ENCODE peak calls at places on chromosome 20, in eight cellular contexts. One of them, this sample, is unnamed.

GRCh38 chr20:59165389-59165785 is 1.8 kb downstream of the ZNF831 start:
- DNase-seq in fibroblast of mammary gland: no peak
- DNase-seq in NCI-H345: no peak
- DNase-seq in mucosa of gallbladder: no peak
- DNase-seq in Right ventricle myocardium inferior: no peak
- DNase-seq in G401: no peak
- DNase-seq in NCI-H1092 treated with DMSO at 0.1 percent for 48 hours: no peak
- DNase-seq in DMS53: no peak
- DNase-seq in this sample: no peak

GRCh38 chr20:15359056-15359455 is 1021.6 kb upstream of the FLRT3 start:
- DNase-seq in DMS53: peak; percentile 23
- DNase-seq in NCI-H1092 treated with DMSO at 0.1 percent for 48 hours: no peak
- DNase-seq in NCI-H345: no peak
- DNase-seq in mucosa of gallbladder: no peak
- DNase-seq in G401: no peak
- DNase-seq in Right ventricle myocardium inferior: no peak
- DNase-seq in fibroblast of mammary gland: peak; percentile 47
- DNase-seq in this sample: no peak

GRCh38 chr20:9068896-9069663 is at the start of gene PLCB4:
- DNase-seq in G401: peak; percentile 81
- DNase-seq in Right ventricle myocardium inferior: peak; percentile 76
- DNase-seq in DMS53: peak; percentile 89
- DNase-seq in NCI-H345: peak; percentile 94
- DNase-seq in NCI-H1092 treated with DMSO at 0.1 percent for 48 hours: peak; percentile 74
- DNase-seq in mucosa of gallbladder: peak; percentile 24
- DNase-seq in fibroblast of mammary gland: peak; percentile 25
- DNase-seq in this sample: no peak

GRCh38 chr20:36604952-36605308 is 649 bp upstream of the RAB5IF start:
- DNase-seq in NCI-H345: no peak
- DNase-seq in mucosa of gallbladder: peak; percentile 31
- DNase-seq in G401: no peak
- DNase-seq in DMS53: peak; percentile 92
- DNase-seq in Right ventricle myocardium inferior: no peak
- DNase-seq in fibroblast of mammary gland: peak; percentile 19
- DNase-seq in NCI-H1092 treated with DMSO at 0.1 percent for 48 hours: peak; percentile 59
- DNase-seq in this sample: no peak

GRCh38 chr20:64051532-64052325 is 2.3 kb upstream of the SOX18 start:
- DNase-seq in G401: peak; percentile 63
- DNase-seq in mucosa of gallbladder: no peak
- DNase-seq in NCI-H1092 treated with DMSO at 0.1 percent for 48 hours: no peak
- DNase-seq in DMS53: no peak
- DNase-seq in NCI-H345: no peak
- DNase-seq in fibroblast of mammary gland: no peak
- DNase-seq in Right ventricle myocardium inferior: peak; percentile 87
- DNase-seq in this sample: no peak

GRCh38 chr20:17543531-17543961 is 12.4 kb upstream of the BFSP1 start:
- DNase-seq in Right ventricle myocardium inferior: no peak
- DNase-seq in NCI-H1092 treated with DMSO at 0.1 percent for 48 hours: no peak
- DNase-seq in fibroblast of mammary gland: peak; percentile 87
- DNase-seq in NCI-H345: no peak
- DNase-seq in mucosa of gallbladder: no peak
- DNase-seq in G401: no peak
- DNase-seq in DMS53: no peak
- DNase-seq in this sample: peak; percentile 41

GRCh38 chr20:62875419-62876355 is 14.1 kb upstream of the TCFL5 start:
- DNase-seq in fibroblast of mammary gland: peak; percentile 86
- DNase-seq in G401: peak; percentile 85
- DNase-seq in mucosa of gallbladder: peak; percentile 71
- DNase-seq in DMS53: peak; percentile 98
- DNase-seq in Right ventricle myocardium inferior: peak; percentile 88
- DNase-seq in NCI-H1092 treated with DMSO at 0.1 percent for 48 hours: peak; percentile 86
- DNase-seq in NCI-H345: peak; percentile 85
- DNase-seq in this sample: peak; percentile 32

GRCh38 chr20:2042400-2042799 is 48.5 kb upstream of the PDYN start:
- DNase-seq in NCI-H1092 treated with DMSO at 0.1 percent for 48 hours: no peak
- DNase-seq in NCI-H345: no peak
- DNase-seq in DMS53: no peak
- DNase-seq in Right ventricle myocardium inferior: no peak
- DNase-seq in fibroblast of mammary gland: peak; percentile 66
- DNase-seq in G401: no peak
- DNase-seq in mucosa of gallbladder: no peak
- DNase-seq in this sample: no peak

GRCh38 chr20:52469143-52469542 is 277.6 kb upstream of the ZFP64 start:
- DNase-seq in NCI-H345: no peak
- DNase-seq in G401: no peak
- DNase-seq in fibroblast of mammary gland: no peak
- DNase-seq in DMS53: no peak
- DNase-seq in mucosa of gallbladder: no peak
- DNase-seq in Right ventricle myocardium inferior: no peak
- DNase-seq in NCI-H1092 treated with DMSO at 0.1 percent for 48 hours: no peak
- DNase-seq in this sample: no peak

GRCh38 chr20:31822421-31823330 is 3.5 kb downstream of the MYLK2 start:
- DNase-seq in DMS53: peak; percentile 87
- DNase-seq in G401: peak; percentile 80
- DNase-seq in Right ventricle myocardium inferior: peak; percentile 92
- DNase-seq in fibroblast of mammary gland: peak; percentile 48
- DNase-seq in NCI-H1092 treated with DMSO at 0.1 percent for 48 hours: peak; percentile 94
- DNase-seq in mucosa of gallbladder: peak; percentile 69
- DNase-seq in NCI-H345: peak; percentile 79
- DNase-seq in this sample: no peak

GRCh38 chr20:41635158-41635557 is 17.0 kb upstream of the CHD6 start:
- DNase-seq in mucosa of gallbladder: no peak
- DNase-seq in NCI-H1092 treated with DMSO at 0.1 percent for 48 hours: no peak
- DNase-seq in NCI-H345: no peak
- DNase-seq in G401: no peak
- DNase-seq in fibroblast of mammary gland: no peak
- DNase-seq in DMS53: no peak
- DNase-seq in Right ventricle myocardium inferior: no peak
- DNase-seq in this sample: no peak

GRCh38 chr20:61476956-61477355 is 224.9 kb downstream of the CDH4 start:
- DNase-seq in fibroblast of mammary gland: no peak
- DNase-seq in mucosa of gallbladder: no peak
- DNase-seq in DMS53: no peak
- DNase-seq in Right ventricle myocardium inferior: no peak
- DNase-seq in NCI-H1092 treated with DMSO at 0.1 percent for 48 hours: no peak
- DNase-seq in NCI-H345: no peak
- DNase-seq in G401: no peak
- DNase-seq in this sample: no peak

GRCh38 chr20:64119681-64120341 is 12.4 kb upstream of the NPBWR2 start:
- DNase-seq in G401: no peak
- DNase-seq in NCI-H345: no peak
- DNase-seq in DMS53: no peak
- DNase-seq in fibroblast of mammary gland: peak; percentile 3
- DNase-seq in Right ventricle myocardium inferior: no peak
- DNase-seq in NCI-H1092 treated with DMSO at 0.1 percent for 48 hours: no peak
- DNase-seq in mucosa of gallbladder: no peak
- DNase-seq in this sample: no peak

GRCh38 chr20:22339091-22339881 is 245.1 kb downstream of the FOXA2 start:
- DNase-seq in NCI-H345: peak; percentile 88
- DNase-seq in mucosa of gallbladder: peak; percentile 48
- DNase-seq in DMS53: peak; percentile 90
- DNase-seq in Right ventricle myocardium inferior: no peak
- DNase-seq in fibroblast of mammary gland: peak; percentile 78
- DNase-seq in NCI-H1092 treated with DMSO at 0.1 percent for 48 hours: peak; percentile 78
- DNase-seq in G401: peak; percentile 39
- DNase-seq in this sample: no peak

GRCh38 chr20:25009218-25010145 is 16.9 kb upstream of the APMAP start:
- DNase-seq in G401: no peak
- DNase-seq in NCI-H1092 treated with DMSO at 0.1 percent for 48 hours: peak; percentile 24
- DNase-seq in NCI-H345: peak; percentile 82
- DNase-seq in Right ventricle myocardium inferior: no peak
- DNase-seq in DMS53: no peak
- DNase-seq in fibroblast of mammary gland: no peak
- DNase-seq in mucosa of gallbladder: no peak
- DNase-seq in this sample: no peak

GRCh38 chr20:59723607-59724456 is 119.5 kb downstream of the PHACTR3 start:
- DNase-seq in mucosa of gallbladder: no peak
- DNase-seq in NCI-H345: no peak
- DNase-seq in G401: no peak
- DNase-seq in Right ventricle myocardium inferior: no peak
- DNase-seq in NCI-H1092 treated with DMSO at 0.1 percent for 48 hours: no peak
- DNase-seq in DMS53: no peak
- DNase-seq in fibroblast of mammary gland: peak; percentile 6
- DNase-seq in this sample: no peak

GRCh38 chr20:12047838-12048432 is 130.2 kb downstream of the BTBD3 start:
- DNase-seq in Right ventricle myocardium inferior: no peak
- DNase-seq in NCI-H345: peak; percentile 41
- DNase-seq in fibroblast of mammary gland: peak; percentile 64
- DNase-seq in G401: no peak
- DNase-seq in DMS53: peak; percentile 50
- DNase-seq in mucosa of gallbladder: no peak
- DNase-seq in NCI-H1092 treated with DMSO at 0.1 percent for 48 hours: no peak
- DNase-seq in this sample: no peak

GRCh38 chr20:32638848-32639247 is 34.9 kb downstream of the C20orf203 start:
- DNase-seq in G401: peak; percentile 33
- DNase-seq in NCI-H345: peak; percentile 58
- DNase-seq in NCI-H1092 treated with DMSO at 0.1 percent for 48 hours: peak; percentile 77
- DNase-seq in DMS53: no peak
- DNase-seq in fibroblast of mammary gland: no peak
- DNase-seq in Right ventricle myocardium inferior: no peak
- DNase-seq in mucosa of gallbladder: no peak
- DNase-seq in this sample: no peak

GRCh38 chr20:47297746-47298145 is 58.8 kb downstream of the ZMYND8 start:
- DNase-seq in G401: no peak
- DNase-seq in NCI-H345: no peak
- DNase-seq in NCI-H1092 treated with DMSO at 0.1 percent for 48 hours: no peak
- DNase-seq in mucosa of gallbladder: no peak
- DNase-seq in fibroblast of mammary gland: no peak
- DNase-seq in Right ventricle myocardium inferior: no peak
- DNase-seq in DMS53: no peak
- DNase-seq in this sample: no peak

GRCh38 chr20:22796465-22797077 is 212.2 kb upstream of the FOXA2 start:
- DNase-seq in fibroblast of mammary gland: peak; percentile 59
- DNase-seq in NCI-H1092 treated with DMSO at 0.1 percent for 48 hours: no peak
- DNase-seq in DMS53: no peak
- DNase-seq in NCI-H345: no peak
- DNase-seq in G401: no peak
- DNase-seq in mucosa of gallbladder: no peak
- DNase-seq in Right ventricle myocardium inferior: no peak
- DNase-seq in this sample: no peak

GRCh38 chr20:38032585-38033329 is 499 bp downstream of the TTI1 start:
- DNase-seq in NCI-H1092 treated with DMSO at 0.1 percent for 48 hours: no peak
- DNase-seq in mucosa of gallbladder: no peak
- DNase-seq in NCI-H345: no peak
- DNase-seq in G401: no peak
- DNase-seq in fibroblast of mammary gland: no peak
- DNase-seq in Right ventricle myocardium inferior: peak; percentile 73
- DNase-seq in DMS53: peak; percentile 83
- DNase-seq in this sample: no peak

This sample was measured in brain pericyte.